ENCODE peak calls at places on chromosomes 13 and 19, in four cellular contexts. One of them, this sample, is unnamed.

GRCh38 chr19:22882797-22883196 is 50.7 kb downstream of the ZNF723 start:
- DNase-seq in effector memory CD4-positive, alpha-beta T cell: no peak
- DNase-seq in Peyer's patch: no peak
- DNase-seq in colonic mucosa: no peak
- DNase-seq in this sample: no peak

GRCh38 chr19:16544468-16545231 is 2.4 kb upstream of the CHERP start:
- DNase-seq in effector memory CD4-positive, alpha-beta T cell: no peak
- DNase-seq in Peyer's patch: no peak
- DNase-seq in colonic mucosa: no peak
- DNase-seq in this sample: no peak

GRCh38 chr19:51354742-51355148 is 11.4 kb downstream of the ETFB start:
- DNase-seq in effector memory CD4-positive, alpha-beta T cell: no peak
- DNase-seq in Peyer's patch: no peak
- DNase-seq in colonic mucosa: no peak
- DNase-seq in this sample: peak; percentile 65

GRCh38 chr13:66927562-66927961 is 302.6 kb downstream of the PCDH9 start:
- DNase-seq in effector memory CD4-positive, alpha-beta T cell: no peak
- DNase-seq in Peyer's patch: no peak
- DNase-seq in colonic mucosa: no peak
- DNase-seq in this sample: no peak

GRCh38 chr13:80379245-80379644 is 38.3 kb upstream of the SPRY2 start:
- DNase-seq in effector memory CD4-positive, alpha-beta T cell: no peak
- DNase-seq in Peyer's patch: no peak
- DNase-seq in colonic mucosa: no peak
- DNase-seq in this sample: no peak

GRCh38 chr19:17830567-17831418 is 9.5 kb upstream of the INSL3 start:
- DNase-seq in effector memory CD4-positive, alpha-beta T cell: peak; percentile 24
- DNase-seq in Peyer's patch: peak; percentile 78
- DNase-seq in colonic mucosa: peak; percentile 92
- DNase-seq in this sample: peak; percentile 21

GRCh38 chr13:69856331-69856730 is 251.3 kb upstream of the ATXN8OS start:
- DNase-seq in effector memory CD4-positive, alpha-beta T cell: no peak
- DNase-seq in Peyer's patch: no peak
- DNase-seq in colonic mucosa: no peak
- DNase-seq in this sample: no peak

GRCh38 chr13:79999601-80000000 is 341.3 kb downstream of the SPRY2 start:
- DNase-seq in effector memory CD4-positive, alpha-beta T cell: no peak
- DNase-seq in Peyer's patch: no peak
- DNase-seq in colonic mucosa: no peak
- DNase-seq in this sample: no peak

GRCh38 chr19:2013683-2013961 is 1.9 kb downstream of the BTBD2 start:
- DNase-seq in effector memory CD4-positive, alpha-beta T cell: no peak
- DNase-seq in Peyer's patch: no peak
- DNase-seq in colonic mucosa: no peak
- DNase-seq in this sample: no peak

GRCh38 chr13:43732726-43733125 is 54.0 kb downstream of the ENOX1 start:
- DNase-seq in effector memory CD4-positive, alpha-beta T cell: no peak
- DNase-seq in Peyer's patch: no peak
- DNase-seq in colonic mucosa: no peak
- DNase-seq in this sample: no peak

GRCh38 chr19:10379880-10380310 is 477 bp downstream of the TYK2 start:
- DNase-seq in effector memory CD4-positive, alpha-beta T cell: no peak
- DNase-seq in Peyer's patch: no peak
- DNase-seq in colonic mucosa: no peak
- DNase-seq in this sample: no peak

GRCh38 chr13:47437411-47437810 is 540.6 kb upstream of the HTR2A start:
- DNase-seq in effector memory CD4-positive, alpha-beta T cell: no peak
- DNase-seq in Peyer's patch: no peak
- DNase-seq in colonic mucosa: no peak
- DNase-seq in this sample: no peak

GRCh38 chr13:60620611-60621395 is 223.8 kb downstream of the TDRD3 start:
- DNase-seq in effector memory CD4-positive, alpha-beta T cell: no peak
- DNase-seq in Peyer's patch: no peak
- DNase-seq in colonic mucosa: no peak
- DNase-seq in this sample: no peak

GRCh38 chr19:1265611-1266115 is 3.5 kb upstream of the CIRBP start:
- DNase-seq in effector memory CD4-positive, alpha-beta T cell: no peak
- DNase-seq in Peyer's patch: peak; percentile 80
- DNase-seq in colonic mucosa: peak; percentile 64
- DNase-seq in this sample: no peak

GRCh38 chr19:49564616-49565045 is 15.7 kb downstream of the NOSIP start:
- DNase-seq in effector memory CD4-positive, alpha-beta T cell: no peak
- DNase-seq in Peyer's patch: no peak
- DNase-seq in colonic mucosa: peak; percentile 67
- DNase-seq in this sample: no peak

GRCh38 chr13:105338044-105338443 is 1197.4 kb downstream of the EFNB2 start:
- DNase-seq in effector memory CD4-positive, alpha-beta T cell: no peak
- DNase-seq in Peyer's patch: no peak
- DNase-seq in colonic mucosa: no peak
- DNase-seq in this sample: no peak

GRCh38 chr13:27920677-27921420 is 1.0 kb downstream of the PDX1 start:
- DNase-seq in effector memory CD4-positive, alpha-beta T cell: no peak
- DNase-seq in Peyer's patch: no peak
- DNase-seq in colonic mucosa: no peak
- DNase-seq in this sample: no peak

DNA sequence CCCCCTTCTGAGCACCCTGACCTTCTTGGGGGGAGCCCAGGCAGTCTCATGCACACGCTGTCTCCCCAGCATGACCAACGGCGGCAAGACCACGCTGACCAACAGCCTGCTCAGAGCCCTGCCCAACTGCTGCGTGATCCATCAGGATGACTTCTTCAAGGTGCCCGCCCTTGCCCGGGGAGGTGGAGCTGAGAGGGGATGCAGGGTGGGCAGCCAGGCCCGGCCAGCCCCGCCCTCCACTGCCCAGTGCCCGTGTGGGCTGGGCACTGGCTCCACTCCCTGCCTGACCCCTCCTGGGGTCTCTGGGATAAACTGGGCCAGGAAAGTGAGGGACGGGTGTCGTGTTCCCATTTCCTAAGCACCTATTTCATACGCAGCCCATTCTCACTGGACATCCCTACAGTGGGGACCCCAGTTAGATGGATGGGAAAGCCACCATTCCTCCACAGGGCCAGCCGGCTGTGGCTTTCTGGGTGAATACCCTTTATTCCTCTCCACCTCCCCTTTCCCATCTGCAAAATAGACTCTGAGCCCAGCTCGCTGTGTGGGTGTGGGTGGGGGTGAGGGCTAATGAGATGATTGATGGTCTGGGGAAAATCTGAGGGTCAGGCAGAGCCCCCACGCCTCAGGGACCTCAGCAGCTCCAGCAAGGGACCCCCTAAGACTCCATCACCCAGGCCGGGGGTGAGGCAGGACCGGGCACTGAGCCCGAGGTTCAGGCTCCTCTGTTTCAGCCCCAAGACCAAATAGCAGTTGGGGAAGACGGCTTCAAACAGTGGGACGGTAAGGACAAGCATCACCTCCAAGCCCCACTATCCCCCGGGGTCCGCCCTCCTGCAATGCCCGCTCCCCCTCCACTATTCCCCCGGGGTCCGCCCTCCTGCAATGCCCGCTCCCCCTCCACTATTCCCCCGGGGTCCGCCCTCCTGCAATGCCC is 3.9 kb downstream of the NMRK2 start:
- DNase-seq in effector memory CD4-positive, alpha-beta T cell: no peak
- DNase-seq in Peyer's patch: no peak
- DNase-seq in colonic mucosa: no peak
- DNase-seq in this sample: no peak
- H3K36me3 ChIP-seq in effector memory CD4-positive, alpha-beta T cell: no peaks in the 10 kb centered on the region
- H3K36me3 ChIP-seq in Peyer's patch: no peaks in the 10 kb centered on the region
- H3K36me3 ChIP-seq in colonic mucosa: no peaks in the 10 kb centered on the region
- H3K36me3 ChIP-seq in this sample: no peaks in the 10 kb centered on the region

DNA sequence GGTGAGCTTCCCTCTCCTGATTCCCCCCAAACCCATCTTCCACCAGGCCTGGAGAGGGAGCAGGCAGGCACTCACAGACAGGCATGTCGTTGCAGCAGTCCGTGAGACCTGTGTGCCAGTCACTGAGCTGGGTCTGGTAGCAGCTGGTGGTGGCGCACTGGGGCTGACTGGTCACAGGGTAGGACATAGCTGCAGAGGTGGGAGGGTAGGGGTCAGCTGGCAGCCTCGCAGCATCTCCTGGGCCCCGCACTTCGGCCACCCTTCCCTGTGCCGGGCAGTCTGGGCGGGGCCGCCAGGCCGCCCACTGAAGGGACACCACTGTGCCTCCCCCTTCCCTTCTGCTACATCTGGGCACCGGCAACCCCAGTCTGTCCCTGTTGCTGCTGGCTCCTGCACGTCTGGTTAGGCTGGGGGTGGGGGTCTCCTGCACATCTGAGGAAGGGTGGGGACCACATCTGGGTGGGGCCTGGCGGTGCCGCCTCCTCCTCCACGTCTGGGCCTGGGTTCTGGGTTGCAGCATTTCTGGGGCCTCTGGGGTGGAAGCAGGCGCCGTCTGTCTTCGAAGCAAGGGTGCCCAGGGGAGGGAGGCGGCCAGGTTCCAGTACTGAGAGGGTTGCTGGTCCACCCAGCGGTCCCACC is 1.1 kb downstream of the CNFN start:
- DNase-seq in effector memory CD4-positive, alpha-beta T cell: no peak
- DNase-seq in Peyer's patch: no peak
- DNase-seq in colonic mucosa: no peak
- DNase-seq in this sample: no peak
- H3K27me3 ChIP-seq in effector memory CD4-positive, alpha-beta T cell: peaks cover 9% of the 10 kb centered on the region
- H3K27me3 ChIP-seq in Peyer's patch: peaks cover 4% of the 10 kb centered on the region
- H3K27me3 ChIP-seq in colonic mucosa: peaks cover 6% of the 10 kb centered on the region
- H3K27me3 ChIP-seq in this sample: no peaks in the 10 kb centered on the region

GRCh38 chr13:109785141-109785891 is 1.1 kb downstream of the IRS2 start:
- DNase-seq in effector memory CD4-positive, alpha-beta T cell: no peak
- DNase-seq in Peyer's patch: peak; percentile 67
- DNase-seq in colonic mucosa: peak; percentile 54
- DNase-seq in this sample: peak; percentile 51

GRCh38 chr13:109783447-109783814 is 3.0 kb downstream of the IRS2 start:
- DNase-seq in effector memory CD4-positive, alpha-beta T cell: no peak
- DNase-seq in Peyer's patch: no peak
- DNase-seq in colonic mucosa: no peak
- DNase-seq in this sample: peak; percentile 10

GRCh38 chr13:109783815-109784589 is 2.4 kb downstream of the IRS2 start:
- DNase-seq in effector memory CD4-positive, alpha-beta T cell: no peak
- DNase-seq in Peyer's patch: peak; percentile 56
- DNase-seq in colonic mucosa: no peak
- DNase-seq in this sample: peak; percentile 11

GRCh38 chr13:109785892-109786450 is 412 bp downstream of the IRS2 start:
- DNase-seq in effector memory CD4-positive, alpha-beta T cell: no peak
- DNase-seq in Peyer's patch: no peak
- DNase-seq in colonic mucosa: no peak
- DNase-seq in this sample: no peak

GRCh38 chr13:109784590-109785140 is 1.7 kb downstream of the IRS2 start:
- DNase-seq in effector memory CD4-positive, alpha-beta T cell: peak; percentile 55
- DNase-seq in Peyer's patch: peak; percentile 84
- DNase-seq in colonic mucosa: peak; percentile 81
- DNase-seq in this sample: peak; percentile 71
- H3K4me3 ChIP-seq in effector memory CD4-positive, alpha-beta T cell: peak overlapping the region; percentile 65
- H3K4me3 ChIP-seq in Peyer's patch: peak overlapping the region; percentile 96
- H3K4me3 ChIP-seq in colonic mucosa: peak overlapping the region; percentile 60
- H3K4me3 ChIP-seq in this sample: peak overlapping the region; percentile 54

GRCh38 chr19:53177986-53178385 is 15.2 kb downstream of the ZNF665 start:
- DNase-seq in effector memory CD4-positive, alpha-beta T cell: no peak
- DNase-seq in Peyer's patch: no peak
- DNase-seq in colonic mucosa: no peak
- DNase-seq in this sample: no peak
- H3K36me3 ChIP-seq in effector memory CD4-positive, alpha-beta T cell: peaks cover 3% of the 10 kb centered on the region
- H3K36me3 ChIP-seq in Peyer's patch: no peaks in the 10 kb centered on the region
- H3K36me3 ChIP-seq in colonic mucosa: no peaks in the 10 kb centered on the region
- H3K36me3 ChIP-seq in this sample: peaks cover 23% of the 10 kb centered on the region

DNA sequence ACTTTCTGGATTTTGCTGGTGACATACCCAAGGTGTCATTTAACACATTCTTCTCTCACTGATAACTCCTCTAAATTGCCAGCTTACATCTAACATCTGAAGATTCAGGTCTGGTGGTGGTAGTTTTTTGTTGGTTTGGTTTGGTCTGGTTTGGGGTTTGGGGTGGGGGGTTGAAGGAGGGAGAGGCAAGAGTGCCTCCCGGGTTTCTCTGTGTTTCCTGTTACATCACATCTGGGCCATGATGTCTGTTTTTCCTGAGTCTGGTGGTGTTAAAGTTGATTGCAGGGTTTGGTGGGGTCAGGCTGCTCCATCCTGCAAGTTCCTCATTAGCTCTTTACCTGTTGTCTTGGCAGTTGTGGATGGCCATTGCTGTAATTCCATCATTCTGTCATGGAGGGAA is 155.8 kb upstream of the UBL3 start:
- DNase-seq in effector memory CD4-positive, alpha-beta T cell: no peak
- DNase-seq in Peyer's patch: no peak
- DNase-seq in colonic mucosa: no peak
- DNase-seq in this sample: no peak
- H3K27me3 ChIP-seq in effector memory CD4-positive, alpha-beta T cell: no peaks in the 10 kb centered on the region
- H3K27me3 ChIP-seq in Peyer's patch: no peaks in the 10 kb centered on the region
- H3K27me3 ChIP-seq in colonic mucosa: no peaks in the 10 kb centered on the region
- H3K27me3 ChIP-seq in this sample: no peaks in the 10 kb centered on the region

GRCh38 chr13:106917024-106917491 is 349.1 kb upstream of the ARGLU1 start:
- DNase-seq in effector memory CD4-positive, alpha-beta T cell: no peak
- DNase-seq in Peyer's patch: no peak
- DNase-seq in colonic mucosa: no peak
- DNase-seq in this sample: no peak
- H3K4me3 ChIP-seq in effector memory CD4-positive, alpha-beta T cell: no peak overlapping the region
- H3K4me3 ChIP-seq in Peyer's patch: peak overlapping the region; percentile 69
- H3K4me3 ChIP-seq in colonic mucosa: peak overlapping the region; percentile 56
- H3K4me3 ChIP-seq in this sample: no peak overlapping the region

This sample was measured in naive thymus-derived CD4-positive, alpha-beta T cell.